ENCODE peak calls at places on chromosomes 7 and 10, in five cellular contexts. G is OCI-LY7, N is K562, X is neural progenitor cell, M is PC-9. Q is an unnamed sample.

GRCh38 chr10:123236122-123236521 is 81.9 kb downstream of the BUB3 start:
- DNase-seq in X (peak), N (no peak), G (no peak), M (no peak), Q (no peak)

GRCh38 chr7:786472-787255 is 45.6 kb upstream of the SUN1 start:
- DNase-seq in G (peak), N (peak), M (peak), X (peak), Q (peak)

GRCh38 chr10:68876246-68876918 is 24.7 kb upstream of the DDX50 start:
- DNase-seq in M (no peak), N (no peak), G (no peak), X (peak), Q (no peak)

GRCh38 chr7:70700055-70700934 is 431.6 kb upstream of the GALNT17 start:
- DNase-seq in G (peak), X (peak), N (no peak), M (no peak), Q (peak)

GRCh38 chr10:131178521-131178920 is 133.0 kb downstream of the TCERG1L start:
- DNase-seq in M (no peak), X (no peak), G (no peak), N (no peak), Q (no peak)

GRCh38 chr10:1734288-1734687 is 3.0 kb downstream of the ADARB2 start:
- DNase-seq in X (no peak), M (no peak), N (no peak), G (no peak), Q (no peak)

GRCh38 chr7:133301444-133301843 is 48.6 kb downstream of the EXOC4 start:
- DNase-seq in G (no peak), M (no peak), N (no peak), X (no peak), Q (no peak)

GRCh38 chr7:51299391-51300133 is 17.0 kb downstream of the COBL start:
- DNase-seq in N (no peak), M (no peak), X (no peak), G (no peak), Q (no peak)

GRCh38 chr7:32047075-32047474 is 23.1 kb downstream of the PDE1C start:
- DNase-seq in N (no peak), X (no peak), M (no peak), G (no peak), Q (no peak)

GRCh38 chr7:35581564-35581963 is 113.4 kb downstream of the HERPUD2 start:
- DNase-seq in N (no peak), X (no peak), G (no peak), M (no peak), Q (no peak)

GRCh38 chr10:103193820-103194529 is 903 bp upstream of the NT5C2 start:
- DNase-seq in X (peak), M (peak), N (no peak), G (no peak), Q (no peak)

GRCh38 chr7:19982841-19983835 is 209.7 kb upstream of the TMEM196 start:
- DNase-seq in M (no peak), G (peak), N (no peak), X (peak), Q (peak)

GRCh38 chr10:124307531-124308350 is 111.0 kb downstream of the OAT start:
- DNase-seq in X (no peak), G (no peak), M (no peak), N (no peak), Q (no peak)

GRCh38 chr10:30434273-30435067 is 486 bp downstream of the MAP3K8 start:
- DNase-seq in N (peak), M (peak), X (peak), G (peak), Q (peak)

GRCh38 chr7:920351-921070 is 34.0 kb downstream of the ADAP1 start:
- DNase-seq in M (peak), G (no peak), N (no peak), X (no peak), Q (no peak)

GRCh38 chr7:94056796-94057207 is 52.6 kb upstream of the BET1 start:
- DNase-seq in N (no peak), G (peak), X (peak), M (peak), Q (no peak)

GRCh38 chr7:3649250-3649649 is 348.2 kb downstream of the SDK1 start:
- DNase-seq in N (no peak), G (no peak), X (no peak), M (no peak), Q (no peak)

GRCh38 chr7:149330914-149331567 is 69.0 kb downstream of the ZNF783 start:
- DNase-seq in M (peak), G (no peak), X (no peak), N (no peak), Q (no peak)

GRCh38 chr7:34320412-34320811 is 337.6 kb upstream of the NPSR1 start:
- DNase-seq in G (no peak), M (no peak), X (no peak), N (no peak), Q (no peak)

GRCh38 chr10:124708246-124708779 is 35.9 kb downstream of the FAM53B start:
- DNase-seq in X (peak), G (no peak), M (no peak), N (no peak), Q (no peak)

GRCh38 chr10:14302035-14302434 is 28.7 kb downstream of the FRMD4A start:
- DNase-seq in N (peak), G (peak), M (no peak), X (peak), Q (no peak)

GRCh38 chr7:128352636-128353035 is 8.9 kb downstream of the PRRT4 start:
- DNase-seq in N (peak), M (no peak), X (no peak), G (no peak), Q (no peak)

GRCh38 chr7:132738254-132738653 is 162.0 kb upstream of the PLXNA4 start:
- DNase-seq in N (no peak), X (no peak), M (no peak), G (no peak), Q (no peak)

GRCh38 chr10:47268696-47269095 is 31.3 kb upstream of the GDF10 start:
- DNase-seq in X (no peak), N (no peak), G (no peak), M (no peak), Q (no peak)

GRCh38 chr7:156768698-156769472 is 124.1 kb downstream of the LMBR1 start:
- DNase-seq in G (no peak), M (no peak), N (no peak), X (no peak), Q (no peak)

GRCh38 chr10:119516381-119517234 is 25.9 kb downstream of the RGS10 start:
- DNase-seq in N (no peak), G (peak), M (peak), X (no peak), Q (peak)

GRCh38 chr10:79176052-79176501 is 107.3 kb downstream of the ZMIZ1 start:
- DNase-seq in N (no peak), G (no peak), X (no peak), M (no peak), Q (no peak)

GRCh38 chr7:133551471-133551870 is 298.6 kb downstream of the EXOC4 start:
- DNase-seq in N (no peak), M (no peak), X (no peak), G (no peak), Q (no peak)

GRCh38 chr10:43852141-43852540 is 203.5 kb upstream of the ZNF32 start:
- DNase-seq in M (no peak), N (no peak), X (no peak), G (no peak), Q (no peak)

GRCh38 chr7:44449531-44449930 is 40.9 kb downstream of the NUDCD3 start:
- DNase-seq in X (no peak), G (peak), M (no peak), N (no peak), Q (no peak)

GRCh38 chr7:19133891-19134290 is 11.3 kb downstream of the FERD3L start:
- DNase-seq in G (no peak), M (no peak), N (no peak), X (no peak), Q (no peak)

GRCh38 chr10:58734116-58734515 is 221.4 kb downstream of the BICC1 start:
- DNase-seq in N (no peak), M (no peak), X (no peak), G (no peak), Q (no peak)

GRCh38 chr7:40644454-40645188 is 509.8 kb downstream of the SUGCT start:
- DNase-seq in M (no peak), X (no peak), G (no peak), N (no peak), Q (peak)

GRCh38 chr10:11236234-11236633 is 218.6 kb downstream of the CELF2 start:
- DNase-seq in X (no peak), G (no peak), N (no peak), M (no peak), Q (peak)

GRCh38 chr7:45567713-45568112 is 6.5 kb upstream of the ADCY1 start:
- DNase-seq in G (no peak), N (no peak), X (no peak), M (no peak), Q (no peak)

GRCh38 chr7:6256709-6257535 is 15.5 kb downstream of the CYTH3 start:
- DNase-seq in M (no peak), G (no peak), N (no peak), X (no peak), Q (peak)

DNA sequence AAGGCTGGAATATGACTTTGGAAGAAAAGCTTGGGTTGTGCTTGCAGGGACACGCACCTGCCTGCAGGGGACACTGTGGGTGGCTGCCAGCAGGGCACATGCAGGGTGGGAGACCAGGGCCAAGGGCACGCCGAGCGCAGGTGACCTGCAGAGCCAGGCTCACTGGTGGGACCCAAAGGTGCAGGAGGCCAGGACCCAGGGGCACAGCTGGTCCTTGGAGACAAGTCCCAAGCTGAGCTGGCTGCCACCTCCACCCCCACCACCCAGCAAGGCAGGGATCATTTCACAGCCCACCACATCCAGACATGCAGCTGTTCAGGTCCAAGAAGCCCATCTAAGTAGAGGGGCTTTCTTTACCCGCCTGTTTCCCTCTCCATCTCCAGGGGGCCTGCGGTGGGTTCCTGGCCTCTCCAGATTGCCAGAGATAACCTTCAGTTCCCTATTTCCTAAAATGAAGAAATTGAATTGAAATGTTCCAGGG is 13.8 kb upstream of the CLIP2 start:
- DNase-seq in M (no peak), X (peak), N (peak), G (peak), Q (peak)
- H3K4me2 ChIP-seq in M (no peak), X (no peak), N (no peak), G (no peak), Q (no peak)

GRCh38 chr10:60349426-60349825 is 40.2 kb downstream of the ANK3 start:
- DNase-seq in X (no peak), N (no peak), M (no peak), G (no peak), Q (no peak)

GRCh38 chr10:60351191-60351853 is 38.4 kb downstream of the ANK3 start:
- DNase-seq in M (no peak), G (peak), N (no peak), X (no peak), Q (no peak)

GRCh38 chr10:60352105-60352504 is 37.6 kb downstream of the ANK3 start:
- DNase-seq in G (no peak), N (no peak), X (no peak), M (no peak), Q (no peak)

GRCh38 chr10:60348982-60349381 is 40.7 kb downstream of the ANK3 start:
- DNase-seq in G (no peak), X (no peak), N (no peak), M (no peak), Q (no peak)

DNA sequence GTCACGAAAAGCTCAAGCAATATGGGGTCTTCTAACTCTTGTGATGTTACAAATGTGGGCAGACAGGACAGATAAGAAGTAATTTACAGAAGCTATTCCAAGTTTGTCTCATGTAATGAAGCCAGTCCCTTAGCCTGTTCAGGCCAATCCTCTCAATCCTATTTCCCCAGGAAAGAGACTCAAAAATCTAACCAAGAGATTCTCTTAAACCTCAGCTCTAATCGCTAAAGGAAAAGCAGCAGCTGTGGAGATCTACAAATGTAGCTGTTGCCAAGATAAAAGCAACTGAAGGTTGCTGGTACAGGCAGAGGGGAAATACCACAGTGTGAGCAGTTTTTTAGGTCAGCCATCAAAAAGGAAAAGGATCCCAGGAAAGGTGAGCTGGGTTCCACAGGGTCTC is 39.3 kb downstream of the ANK3 start:
- DNase-seq in X (no peak), G (no peak), N (no peak), M (no peak), Q (no peak)
- H2AFZ ChIP-seq in X (peak), G (no peak), N (peak), M (no peak), Q (no peak)

GRCh38 chr10:110947061-110947595 is 27.7 kb downstream of the SHOC2 start:
- DNase-seq in G (no peak), M (no peak), X (no peak), N (no peak), Q (no peak)
- H3K4me2 ChIP-seq in G (no peak), M (no peak), X (no peak), N (no peak), Q (no peak)

DNA sequence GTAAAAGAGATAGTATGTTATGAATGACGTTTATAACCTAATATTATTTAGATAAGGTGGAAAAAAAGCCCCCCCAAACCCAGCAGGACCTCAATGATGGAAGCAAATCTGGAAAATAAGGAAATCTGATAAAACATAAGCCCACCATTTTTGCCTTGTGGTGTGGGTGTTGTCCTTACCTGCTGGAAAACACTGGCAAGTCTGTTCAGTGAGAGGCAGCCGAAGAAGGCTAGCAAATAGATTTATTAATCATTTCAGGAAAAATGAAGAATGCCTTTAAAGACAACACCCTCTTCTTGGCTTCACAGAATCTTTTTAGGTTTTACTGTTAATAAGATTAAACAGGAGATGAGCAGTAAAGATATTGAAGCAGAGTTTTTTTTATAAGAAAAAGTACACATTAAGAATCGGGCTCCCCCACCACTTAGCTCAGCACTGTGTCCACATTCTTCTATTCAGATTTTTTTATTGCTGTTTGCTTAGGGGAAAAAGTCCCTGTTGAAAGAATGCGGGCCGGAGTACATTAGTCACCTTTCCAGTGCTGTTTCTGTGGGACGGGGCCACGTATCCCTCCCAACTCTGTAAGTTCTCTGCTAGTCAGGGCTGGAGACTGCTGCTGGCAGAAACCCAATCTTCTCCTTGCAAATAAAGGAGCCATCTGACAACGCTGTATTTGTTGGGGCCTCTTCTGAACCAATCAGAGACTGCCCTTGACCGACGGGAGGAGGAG is 104.1 kb downstream of the EVX1 start:
- DNase-seq in X (no peak), N (no peak), M (peak), G (no peak), Q (no peak)
- H2AFZ ChIP-seq in X (no peak), N (no peak), M (peak), G (no peak), Q (no peak)

DNA sequence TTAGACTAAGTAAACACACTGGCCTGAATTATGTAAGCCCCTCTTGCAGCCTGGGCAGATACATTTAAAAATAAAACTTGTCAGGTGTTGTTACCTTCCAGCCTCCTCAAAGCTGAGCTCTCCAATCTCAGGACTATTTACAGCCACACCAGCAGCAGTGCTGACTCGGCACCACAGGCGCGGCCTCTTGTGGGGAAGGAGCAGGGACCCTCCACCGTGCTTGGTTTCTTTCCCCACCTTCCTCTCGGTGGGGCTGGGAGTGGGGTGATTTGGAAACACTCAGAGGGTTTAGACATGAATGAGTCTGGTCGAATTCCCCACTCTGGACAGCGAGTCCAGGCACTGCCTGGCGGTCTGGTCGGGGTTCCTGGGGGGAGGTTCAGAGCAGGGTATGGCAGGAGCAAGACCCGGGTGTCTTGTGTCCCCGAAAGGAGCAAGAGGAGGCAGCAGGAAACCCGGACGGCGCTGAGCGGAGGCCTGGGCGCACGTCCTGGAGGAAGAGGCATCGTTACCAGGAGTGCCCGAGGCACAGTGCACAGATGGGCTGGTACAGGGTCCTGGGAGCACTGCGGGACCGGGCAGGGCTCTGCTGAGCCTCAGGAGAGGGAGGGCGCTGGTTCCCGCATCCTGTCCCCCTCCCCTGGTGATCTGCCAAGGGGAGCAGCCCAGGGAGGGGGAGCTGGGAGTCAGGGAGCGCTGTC is 29.2 kb upstream of the CFAP46 start:
- DNase-seq in G (no peak), X (no peak), N (no peak), M (no peak), Q (no peak)
- H3K4me2 ChIP-seq in G (no peak), X (no peak), N (no peak), M (no peak), Q (no peak)

GRCh38 chr7:106059556-106059955 is 52.6 kb downstream of the SYPL1 start:
- DNase-seq in M (no peak), N (no peak), X (no peak), G (no peak), Q (no peak)

GRCh38 chr7:106056513-106057203 is 55.5 kb downstream of the SYPL1 start:
- DNase-seq in M (peak), N (peak), G (peak), X (peak), Q (peak)

GRCh38 chr7:106058925-106059324 is 53.2 kb downstream of the SYPL1 start:
- DNase-seq in G (peak), X (no peak), N (no peak), M (no peak), Q (no peak)

GRCh38 chr7:106057962-106058901 is 53.9 kb downstream of the SYPL1 start:
- DNase-seq in M (peak), X (peak), G (peak), N (no peak), Q (peak)

GRCh38 chr7:106057204-106057961 is 54.7 kb downstream of the SYPL1 start:
- DNase-seq in M (no peak), N (no peak), X (no peak), G (peak), Q (no peak)
- H2AFZ ChIP-seq in M (no peak), N (no peak), X (peak), G (peak), Q (peak)

Q was measured in DND-41.